ENCODE peak calls at places on chromosome 1, in six cellular contexts. Y is lower lobe of right lung, B is hepatocyte, N is psoas muscle, L is progenitor cell of endocrine pancreas, Z is GM13977. V is an unnamed sample.

GRCh38 chr1:54317084-54317483 is 89.1 kb downstream of the SSBP3 start:
- DNase-seq in Y (no peak), B (no peak), N (no peak), L (no peak), Z (no peak), V (no peak)

GRCh38 chr1:25688390-25689119 is 72.0 kb downstream of the MAN1C1 start:
- DNase-seq in Y (no peak), B (peak), N (peak), L (no peak), Z (no peak), V (no peak)

GRCh38 chr1:53398585-53399365 is 60.4 kb upstream of the DMRTB1 start:
- DNase-seq in Y (no peak), B (no peak), N (no peak), L (no peak), Z (no peak), V (peak)

GRCh38 chr1:81760487-81761097 is 40.1 kb upstream of the ADGRL2 start:
- DNase-seq in Y (no peak), B (peak), N (no peak), L (no peak), Z (peak), V (no peak)

GRCh38 chr1:71364236-71364635 is 283.4 kb upstream of the ZRANB2 start:
- DNase-seq in Y (no peak), B (no peak), N (no peak), L (no peak), Z (no peak), V (no peak)

GRCh38 chr1:236107121-236107907 is 35.0 kb upstream of the GPR137B start:
- DNase-seq in Y (no peak), B (no peak), N (no peak), L (no peak), Z (no peak), V (no peak)

GRCh38 chr1:173853074-173853473 is 14.7 kb downstream of the GAS5 start:
- DNase-seq in Y (no peak), B (peak), N (no peak), L (no peak), Z (no peak), V (no peak)

GRCh38 chr1:46333300-46334029 is 7.1 kb upstream of the NSUN4 start:
- DNase-seq in Y (no peak), B (peak), N (no peak), L (no peak), Z (peak), V (no peak)

GRCh38 chr1:213107613-213108012 is 56.6 kb downstream of the RPS6KC1 start:
- DNase-seq in Y (no peak), B (no peak), N (no peak), L (no peak), Z (no peak), V (no peak)

GRCh38 chr1:66246371-66247262 is 287.3 kb upstream of the SGIP1 start:
- DNase-seq in Y (no peak), B (no peak), N (no peak), L (no peak), Z (no peak), V (no peak)

GRCh38 chr1:243294723-243295121 is 38.9 kb downstream of the SDCCAG8 start:
- DNase-seq in Y (no peak), B (no peak), N (no peak), L (no peak), Z (no peak), V (no peak)

GRCh38 chr1:111175349-111175748 is 25.1 kb downstream of the DENND2D start:
- DNase-seq in Y (no peak), B (no peak), N (no peak), L (no peak), Z (no peak), V (no peak)
- TF ChIP-seq CTCF in Y (no peak), B (no peak), N (no peak), L (no peak), Z (no peak), V (no peak)

GRCh38 chr1:232211149-232211548 is 418.8 kb downstream of the SIPA1L2 start:
- DNase-seq in Y (no peak), B (no peak), N (no peak), L (no peak), Z (no peak), V (peak)
- TF ChIP-seq CTCF in Y (peak), B (no peak), N (no peak), L (peak), Z (peak), V (peak)

DNA sequence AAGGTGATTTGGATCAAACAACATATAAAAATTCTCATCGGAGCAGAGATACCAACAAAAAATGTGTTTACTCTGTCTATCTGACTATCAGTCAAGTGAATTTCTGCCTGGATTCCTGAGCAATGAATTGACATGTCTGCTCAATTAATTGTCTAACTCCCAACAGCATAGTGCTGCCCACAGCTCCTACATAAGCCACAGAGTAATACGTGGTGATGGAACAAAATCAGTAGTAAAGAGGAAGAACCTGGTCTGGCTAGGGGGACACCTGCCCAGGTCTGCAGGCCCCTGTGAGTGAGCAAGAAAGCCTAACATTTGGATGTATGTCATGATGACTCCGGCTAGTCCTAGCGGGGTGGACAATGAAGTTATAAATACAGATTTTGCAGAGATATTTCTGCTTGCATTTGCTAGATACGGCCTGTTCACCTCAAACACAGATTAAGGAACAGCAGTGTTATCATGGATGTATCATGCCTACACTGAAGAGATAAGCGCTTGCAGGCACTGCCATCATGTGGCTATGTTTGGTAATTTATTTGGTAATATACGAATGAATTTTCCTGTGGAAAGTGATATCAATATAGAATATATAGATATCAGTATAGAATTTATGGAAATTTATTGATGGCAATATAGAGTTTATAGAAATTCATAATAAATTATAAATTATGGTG is 69.6 kb upstream of the LRRC8B start:
- DNase-seq in Y (no peak), B (peak), N (peak), L (no peak), Z (peak), V (peak)
- TF ChIP-seq CTCF in Y (peak), B (peak), N (peak), L (peak), Z (peak), V (peak)

DNA sequence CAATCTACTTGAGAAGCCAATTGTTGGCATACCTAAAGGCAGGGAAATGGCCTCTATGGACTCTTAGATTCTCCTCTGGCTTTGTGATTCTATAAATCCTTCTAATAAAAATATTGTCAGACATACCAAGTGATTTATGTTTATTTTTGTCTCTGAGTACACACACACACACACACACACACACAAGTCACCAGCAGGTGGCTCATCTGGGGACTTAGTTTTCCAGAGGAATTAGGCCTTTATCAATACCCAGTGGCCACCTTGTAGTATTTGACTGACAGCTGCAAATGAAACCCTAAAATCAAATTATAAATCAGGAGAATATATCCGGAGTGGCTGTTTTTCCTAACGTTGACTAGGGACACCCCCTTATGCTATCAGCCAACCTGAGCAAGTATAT is 258.5 kb downstream of the BRINP2 start:
- DNase-seq in Y (no peak), B (no peak), N (no peak), L (no peak), Z (no peak), V (no peak)
- TF ChIP-seq CTCF in Y (no peak), B (no peak), N (no peak), L (peak), Z (no peak), V (no peak)

GRCh38 chr1:83097715-83098613 is 901.0 kb downstream of the TTLL7 start:
- DNase-seq in Y (no peak), B (peak), N (no peak), L (no peak), Z (no peak), V (no peak)

GRCh38 chr1:83098791-83099190 is 900.1 kb downstream of the TTLL7 start:
- DNase-seq in Y (no peak), B (no peak), N (no peak), L (no peak), Z (no peak), V (no peak)

GRCh38 chr1:83104558-83104957 is 894.4 kb downstream of the TTLL7 start:
- DNase-seq in Y (no peak), B (no peak), N (no peak), L (no peak), Z (no peak), V (no peak)

GRCh38 chr1:83100133-83100532 is 898.8 kb downstream of the TTLL7 start:
- DNase-seq in Y (no peak), B (no peak), N (no peak), L (no peak), Z (no peak), V (no peak)

GRCh38 chr1:83102630-83103071 is 896.3 kb downstream of the TTLL7 start:
- DNase-seq in Y (no peak), B (peak), N (no peak), L (no peak), Z (no peak), V (no peak)
- TF ChIP-seq CTCF in Y (no peak), B (no peak), N (no peak), L (no peak), Z (no peak), V (no peak)

V was measured in glutamatergic neuron.